ENCODE peak calls at places on chromosome 2, in six cellular contexts. F is fibroblast of lung, W is lung, N is GM12865, Q is heart left ventricle, O is IMR-90. Z is an unnamed sample.

GRCh38 chr2:85353876-85354285 is 447 bp downstream of the RETSAT start:
- DNase-seq in F (peak), W (peak), N (peak), Q (peak), O (peak), Z (peak)

GRCh38 chr2:231367178-231367577 is 28.3 kb upstream of the B3GNT7 start:
- DNase-seq in F (no peak), W (no peak), N (no peak), Q (no peak), O (no peak), Z (no peak)

GRCh38 chr2:182081602-182082260 is 96.1 kb downstream of the PPP1R1C start:
- DNase-seq in F (no peak), W (no peak), N (no peak), Q (no peak), O (peak), Z (no peak)

GRCh38 chr2:63058742-63059433 is 8.3 kb downstream of the OTX1 start:
- DNase-seq in F (no peak), W (no peak), N (no peak), Q (no peak), O (no peak), Z (no peak)

GRCh38 chr2:37625781-37626548 is 45.5 kb downstream of the CDC42EP3 start:
- DNase-seq in F (peak), W (no peak), N (peak), Q (peak), O (peak), Z (no peak)

GRCh38 chr2:7118606-7119503 is 201.6 kb downstream of the RNF144A start:
- DNase-seq in F (peak), W (no peak), N (peak), Q (no peak), O (peak), Z (no peak)

GRCh38 chr2:205358351-205358815 is 323.9 kb upstream of the NRP2 start:
- DNase-seq in F (peak), W (no peak), N (no peak), Q (no peak), O (peak), Z (no peak)

GRCh38 chr2:136874258-136874657 is 108.9 kb downstream of the THSD7B start:
- DNase-seq in F (no peak), W (no peak), N (peak), Q (no peak), O (no peak), Z (no peak)

GRCh38 chr2:142873850-142874287 is 3.6 kb upstream of the KYNU start:
- DNase-seq in F (no peak), W (no peak), N (no peak), Q (no peak), O (peak), Z (no peak)

GRCh38 chr2:42195559-42195958 is 26.4 kb downstream of the EML4 start:
- DNase-seq in F (peak), W (no peak), N (no peak), Q (no peak), O (peak), Z (no peak)

GRCh38 chr2:135050132-135050531 is 2.0 kb upstream of the RAB3GAP1 start:
- DNase-seq in F (no peak), W (no peak), N (no peak), Q (no peak), O (no peak), Z (no peak)

GRCh38 chr2:96449174-96449573 is 56.0 kb downstream of the NEURL3 start:
- DNase-seq in F (no peak), W (no peak), N (no peak), Q (no peak), O (no peak), Z (no peak)

GRCh38 chr2:232332940-232333259 is 45.7 kb upstream of the ALPP start:
- DNase-seq in F (no peak), W (no peak), N (no peak), Q (peak), O (no peak), Z (peak)

GRCh38 chr2:183093857-183094657 is 15.5 kb downstream of the DUSP19 start:
- DNase-seq in F (peak), W (no peak), N (peak), Q (no peak), O (peak), Z (no peak)

GRCh38 chr2:240431663-240432424 is 3.6 kb upstream of the GPC1 start:
- DNase-seq in F (no peak), W (no peak), N (no peak), Q (peak), O (no peak), Z (peak)

GRCh38 chr2:68751397-68752339 is 17.1 kb downstream of the ARHGAP25 start:
- DNase-seq in F (peak), W (peak), N (peak), Q (peak), O (peak), Z (peak)

GRCh38 chr2:10129490-10129889 is 7.0 kb downstream of the RRM2 start:
- DNase-seq in F (no peak), W (no peak), N (no peak), Q (no peak), O (no peak), Z (no peak)

GRCh38 chr2:1856481-1856880 is 112.2 kb upstream of the PXDN start:
- DNase-seq in F (no peak), W (no peak), N (no peak), Q (no peak), O (no peak), Z (no peak)

GRCh38 chr2:119252186-119253113 is 28.8 kb downstream of the STEAP3 start:
- DNase-seq in F (peak), W (no peak), N (no peak), Q (no peak), O (peak), Z (no peak)

GRCh38 chr2:173134703-173135102 is 59.1 kb downstream of the MAP3K20 start:
- DNase-seq in F (no peak), W (no peak), N (peak), Q (no peak), O (no peak), Z (no peak)

GRCh38 chr2:221399183-221399582 is 172.9 kb downstream of the EPHA4 start:
- DNase-seq in F (no peak), W (no peak), N (no peak), Q (no peak), O (no peak), Z (no peak)

GRCh38 chr2:72813841-72814240 is 12.0 kb downstream of the EXOC6B start:
- DNase-seq in F (peak), W (no peak), N (no peak), Q (no peak), O (peak), Z (no peak)

GRCh38 chr2:192243488-192243887 is 48.8 kb upstream of the TMEFF2 start:
- DNase-seq in F (peak), W (no peak), N (no peak), Q (no peak), O (peak), Z (no peak)

GRCh38 chr2:43637030-43637803 is at the start of gene PLEKHH2:
- DNase-seq in F (peak), W (peak), N (peak), Q (peak), O (peak), Z (peak)

GRCh38 chr2:39913648-39914456 is 134.8 kb upstream of the THUMPD2 start:
- DNase-seq in F (peak), W (no peak), N (peak), Q (no peak), O (peak), Z (no peak)

GRCh38 chr2:149661844-149662243 is 74.3 kb upstream of the MMADHC start:
- DNase-seq in F (peak), W (peak), N (no peak), Q (no peak), O (peak), Z (peak)

GRCh38 chr2:19933351-19933981 is 31.7 kb upstream of the TTC32 start:
- DNase-seq in F (peak), W (no peak), N (peak), Q (no peak), O (peak), Z (no peak)

GRCh38 chr2:229974271-229974670 is 52.0 kb downstream of the FBXO36 start:
- DNase-seq in F (peak), W (no peak), N (no peak), Q (peak), O (peak), Z (no peak)

GRCh38 chr2:174336403-174337336 is 1.9 kb downstream of the SP9 start:
- DNase-seq in F (no peak), W (no peak), N (peak), Q (no peak), O (no peak), Z (no peak)

GRCh38 chr2:163692081-163692480 is 43.7 kb downstream of the FIGN start:
- DNase-seq in F (peak), W (no peak), N (no peak), Q (no peak), O (no peak), Z (no peak)

GRCh38 chr2:11753452-11753885 is 7.0 kb downstream of the LPIN1 start:
- DNase-seq in F (peak), W (peak), N (peak), Q (no peak), O (no peak), Z (no peak)

GRCh38 chr2:241959751-241960269 is 90.3 kb downstream of the RTP5 start:
- DNase-seq in F (no peak), W (no peak), N (no peak), Q (no peak), O (no peak), Z (no peak)

GRCh38 chr2:241964133-241964532 is 94.6 kb downstream of the RTP5 start:
- DNase-seq in F (no peak), W (no peak), N (no peak), Q (no peak), O (no peak), Z (no peak)

GRCh38 chr2:241965931-241966412 is 96.4 kb downstream of the RTP5 start:
- DNase-seq in F (peak), W (peak), N (peak), Q (peak), O (peak), Z (peak)

GRCh38 chr2:241961454-241961853 is 91.9 kb downstream of the RTP5 start:
- DNase-seq in F (no peak), W (no peak), N (no peak), Q (no peak), O (no peak), Z (peak)

DNA sequence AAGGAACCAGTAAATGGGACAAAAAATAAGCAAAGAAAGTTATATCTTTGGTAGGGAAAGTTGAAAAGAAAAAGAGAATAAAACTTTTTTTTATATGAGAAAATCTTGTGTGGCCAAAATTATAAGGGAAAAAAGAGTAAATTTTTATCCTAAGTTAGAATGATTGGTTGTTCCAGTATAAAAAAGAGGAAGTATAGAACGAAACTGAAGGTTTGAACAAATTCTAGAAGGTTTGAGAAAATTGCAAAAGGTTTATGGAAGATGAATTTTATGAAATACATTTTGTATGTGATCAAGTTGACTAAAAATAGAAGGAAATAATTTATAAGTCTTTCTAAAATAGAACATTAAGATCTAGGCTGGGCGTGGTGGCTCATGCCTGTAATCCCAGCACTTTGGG is 93.7 kb downstream of the RTP5 start:
- DNase-seq in F (no peak), W (no peak), N (no peak), Q (no peak), O (no peak), Z (no peak)
- H3K4me3 ChIP-seq in F (no peak), W (no peak), N (no peak), Q (no peak), O (no peak), Z (no peak)

DNA sequence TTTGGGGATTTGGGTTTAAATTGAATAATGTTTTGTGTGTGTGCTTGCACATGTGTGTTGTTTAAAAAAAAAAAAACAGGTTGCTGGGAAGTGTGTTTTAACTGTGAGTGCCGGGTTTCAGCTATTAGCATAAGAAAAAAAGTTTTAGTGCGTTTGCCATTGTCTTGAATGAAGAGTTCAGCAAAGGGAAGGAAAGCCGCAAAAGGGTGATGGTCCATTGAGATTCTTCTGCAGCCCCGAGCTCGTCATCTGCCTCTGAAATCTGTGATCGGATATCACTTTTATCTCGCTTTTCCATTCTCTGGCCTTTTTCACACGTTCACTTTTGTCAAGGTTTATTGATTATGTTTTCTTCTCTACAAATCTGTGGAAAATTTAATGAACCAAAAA is 4.7 kb downstream of the GLI2 start:
- DNase-seq in F (no peak), W (no peak), N (no peak), Q (no peak), O (no peak), Z (no peak)
- H3K4me3 ChIP-seq in F (no peak), W (no peak), N (no peak), Q (no peak), O (no peak), Z (no peak)

GRCh38 chr2:164896226-164896625 is 54.6 kb upstream of the COBLL1 start:
- DNase-seq in F (peak), W (no peak), N (no peak), Q (no peak), O (peak), Z (no peak)

GRCh38 chr2:164898475-164898874 is 56.9 kb downstream of the SLC38A11 start:
- DNase-seq in F (peak), W (no peak), N (no peak), Q (no peak), O (peak), Z (no peak)

GRCh38 chr2:164903214-164903613 is 52.1 kb downstream of the SLC38A11 start:
- DNase-seq in F (peak), W (no peak), N (no peak), Q (no peak), O (peak), Z (no peak)

GRCh38 chr2:164896634-164897033 is 55.0 kb upstream of the COBLL1 start:
- DNase-seq in F (peak), W (no peak), N (peak), Q (no peak), O (peak), Z (no peak)

GRCh38 chr2:164897521-164898260 is 56.1 kb upstream of the COBLL1 start:
- DNase-seq in F (no peak), W (no peak), N (no peak), Q (no peak), O (no peak), Z (no peak)
- H3K4me3 ChIP-seq in F (no peak), W (no peak), N (no peak), Q (no peak), O (no peak), Z (no peak)

GRCh38 chr2:47521666-47522285 is 118.8 kb downstream of the MSH2 start:
- DNase-seq in F (no peak), W (no peak), N (no peak), Q (no peak), O (no peak), Z (no peak)

GRCh38 chr2:47519147-47519537 is 116.2 kb downstream of the MSH2 start:
- DNase-seq in F (no peak), W (no peak), N (no peak), Q (no peak), O (no peak), Z (no peak)

GRCh38 chr2:47519604-47520301 is 116.8 kb downstream of the MSH2 start:
- DNase-seq in F (no peak), W (no peak), N (no peak), Q (no peak), O (no peak), Z (no peak)

GRCh38 chr2:47520302-47520630 is 117.3 kb downstream of the MSH2 start:
- DNase-seq in F (no peak), W (no peak), N (no peak), Q (no peak), O (no peak), Z (no peak)

DNA sequence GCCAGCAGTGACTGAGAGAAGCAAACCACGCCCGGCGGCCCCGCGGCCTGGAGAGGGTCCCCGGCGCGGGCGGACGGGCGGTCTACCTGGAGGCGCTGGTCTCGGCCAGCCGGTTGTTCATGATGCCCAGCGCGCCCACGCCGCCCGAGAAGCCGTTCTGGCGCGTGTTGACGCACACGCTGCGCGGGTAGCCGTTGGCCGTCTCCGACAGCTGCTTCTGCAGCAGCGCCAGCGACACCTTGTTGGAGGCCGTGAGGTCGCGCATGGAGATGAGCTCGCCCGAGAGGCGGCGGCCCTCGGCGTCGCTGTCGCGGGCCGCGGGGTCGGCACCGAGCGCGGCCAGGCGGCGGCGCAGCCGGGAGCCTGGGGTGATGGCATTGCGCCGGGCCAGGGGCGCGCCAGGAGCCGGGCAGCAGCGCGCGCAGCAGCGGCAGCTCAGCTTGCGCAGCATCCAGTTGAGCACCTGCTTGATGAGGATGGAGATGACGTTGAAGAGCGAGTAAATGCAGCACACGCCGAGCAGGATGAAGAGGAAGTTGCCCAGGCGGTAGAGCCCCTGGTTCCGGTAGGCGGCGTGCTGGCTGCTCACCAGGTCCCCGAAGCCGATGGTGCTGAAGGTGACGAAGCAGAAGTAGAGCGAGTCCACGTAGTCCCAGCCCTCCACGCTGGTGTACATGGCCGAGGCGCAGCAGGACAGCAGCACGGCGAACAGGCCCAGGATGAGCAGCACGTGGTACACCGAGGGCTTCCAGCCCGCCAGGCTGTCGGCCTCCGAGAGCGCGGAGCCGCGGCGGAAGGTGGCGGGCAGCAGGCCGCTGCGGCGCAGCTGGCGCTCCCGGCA is 118.1 kb downstream of the MSH2 start:
- DNase-seq in F (peak), W (peak), N (peak), Q (peak), O (peak), Z (peak)
- H3K4me3 ChIP-seq in F (peak), W (peak), N (peak), Q (peak), O (peak), Z (peak)

DNA sequence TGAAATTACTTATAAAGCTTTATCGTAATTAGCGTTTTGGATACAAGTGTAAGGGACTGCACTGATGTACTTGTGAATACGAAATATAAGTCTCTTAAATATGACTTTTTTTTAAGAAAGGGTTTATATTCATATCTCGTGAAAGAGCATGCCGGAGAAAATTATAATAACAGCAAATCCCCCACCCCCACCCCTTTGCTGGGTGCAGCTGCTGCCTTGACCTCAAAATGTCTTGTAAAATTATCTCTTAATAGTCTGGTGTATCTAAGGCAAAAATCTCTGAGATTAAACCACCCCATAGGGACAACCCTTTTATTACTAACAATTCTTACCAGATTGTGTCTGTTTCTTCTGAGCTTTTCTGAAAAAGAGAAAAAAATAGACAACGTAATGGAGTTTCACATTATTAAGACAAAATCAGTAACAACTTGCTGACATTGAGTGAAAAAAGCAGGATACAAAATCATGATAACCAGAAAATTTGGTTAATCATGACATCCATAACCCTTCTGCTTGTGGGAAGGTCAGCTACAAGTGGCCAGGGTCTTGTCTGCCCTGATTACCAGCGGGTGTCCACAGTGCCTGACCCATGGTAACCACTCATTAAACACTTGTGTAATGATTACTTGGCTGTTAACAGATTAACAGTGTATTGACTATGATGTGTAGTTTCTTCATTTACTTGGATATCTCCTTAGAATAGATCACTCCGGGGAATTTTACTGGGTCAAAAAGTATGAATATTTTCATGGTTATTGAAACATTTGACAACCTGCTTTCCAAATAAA is 1.5 kb downstream of the STRADB start:
- DNase-seq in F (no peak), W (no peak), N (no peak), Q (no peak), O (no peak), Z (no peak)
- H3K4me3 ChIP-seq in F (peak), W (no peak), N (no peak), Q (peak), O (no peak), Z (peak)

DNA sequence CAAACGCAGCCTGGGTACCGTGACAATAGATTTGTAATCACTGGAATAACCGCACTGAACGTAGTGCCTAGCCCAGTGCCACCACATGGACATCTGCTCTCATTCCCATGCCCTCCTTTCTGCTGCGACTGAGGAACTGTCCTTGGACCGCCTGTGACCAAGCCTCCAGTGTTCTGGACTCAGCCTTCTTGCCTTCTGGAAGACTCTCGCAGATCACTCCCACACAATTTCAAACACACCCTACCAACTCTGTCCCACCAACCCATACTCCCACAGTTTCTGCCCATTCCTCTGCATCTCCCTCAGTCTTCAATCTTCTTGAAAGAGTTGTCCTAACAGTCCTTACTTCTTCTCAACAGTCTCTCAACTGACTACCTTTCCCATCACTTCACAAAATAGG is 2.1 kb downstream of the RNF149 start:
- DNase-seq in F (no peak), W (no peak), N (peak), Q (no peak), O (no peak), Z (no peak)
- H3K4me3 ChIP-seq in F (peak), W (peak), N (peak), Q (peak), O (peak), Z (peak)

GRCh38 chr2:157256621-157257020 is 884 bp upstream of the GALNT5 start:
- DNase-seq in F (peak), W (no peak), N (peak), Q (no peak), O (peak), Z (no peak)

GRCh38 chr2:157261199-157261782 is 3.8 kb downstream of the GALNT5 start:
- DNase-seq in F (peak), W (peak), N (no peak), Q (no peak), O (peak), Z (no peak)

GRCh38 chr2:157260403-157261198 is 3.1 kb downstream of the GALNT5 start:
- DNase-seq in F (peak), W (no peak), N (no peak), Q (no peak), O (no peak), Z (no peak)

GRCh38 chr2:157257312-157258252 is at the start of gene GALNT5:
- DNase-seq in F (peak), W (no peak), N (no peak), Q (peak), O (peak), Z (no peak)

GRCh38 chr2:157258520-157259326 is 1.2 kb downstream of the GALNT5 start:
- DNase-seq in F (peak), W (no peak), N (no peak), Q (no peak), O (no peak), Z (no peak)
- H3K4me3 ChIP-seq in F (peak), W (peak), N (no peak), Q (no peak), O (peak), Z (no peak)

Z was measured in right lobe of liver.